ENCODE peak calls at places on chromosomes 7 and 10, in five cellular contexts. C is dorsolateral prefrontal cortex, X is AG04450, H is adrenal gland, A is endothelial cell of umbilical vein. P is an unnamed sample.

GRCh38 chr7:6510476-6511133 is 40.7 kb downstream of the GRID2IP start:
- DNase-seq in C (no peak), X (no peak), H (no peak), A (no peak), P (no peak)

GRCh38 chr10:1104971-1105370 is 48.8 kb downstream of the WDR37 start:
- DNase-seq in C (no peak), X (no peak), H (no peak), A (no peak), P (no peak)

GRCh38 chr7:106003525-106004064 is 40.5 kb downstream of the CDHR3 start:
- DNase-seq in C (no peak), X (no peak), H (no peak), A (no peak), P (no peak)

GRCh38 chr7:117274951-117275350 is 47.9 kb downstream of the WNT2 start:
- DNase-seq in C (no peak), X (no peak), H (no peak), A (no peak), P (no peak)

GRCh38 chr7:32489788-32490126 is 423 bp downstream of the LSM5 start:
- DNase-seq in C (no peak), X (no peak), H (no peak), A (no peak), P (no peak)

GRCh38 chr10:125977206-125977605 is 80.8 kb downstream of the FANK1 start:
- DNase-seq in C (no peak), X (no peak), H (no peak), A (no peak), P (no peak)

GRCh38 chr10:102743078-102743587 is 615 bp upstream of the WBP1L start:
- DNase-seq in C (no peak), X (no peak), H (no peak), A (no peak), P (no peak)

GRCh38 chr7:107394831-107395230 is 75.0 kb upstream of the GPR22 start:
- DNase-seq in C (no peak), X (no peak), H (no peak), A (no peak), P (no peak)

GRCh38 chr10:93445097-93445960 is 36.8 kb downstream of the MYOF start:
- DNase-seq in C (peak), X (peak), H (peak), A (peak), P (peak)

GRCh38 chr10:35211390-35211789 is 84.7 kb downstream of the CREM start:
- DNase-seq in C (no peak), X (no peak), H (no peak), A (no peak), P (no peak)

GRCh38 chr7:66430164-66430545 is 198.5 kb upstream of the KCTD7 start:
- DNase-seq in C (no peak), X (no peak), H (peak), A (no peak), P (no peak)

GRCh38 chr7:129896568-129897382 is 56.0 kb downstream of the UBE2H start:
- DNase-seq in C (no peak), X (no peak), H (no peak), A (peak), P (no peak)

GRCh38 chr10:21702633-21703111 is 168.6 kb downstream of the MLLT10 start:
- DNase-seq in C (no peak), X (no peak), H (no peak), A (no peak), P (no peak)

GRCh38 chr10:108653466-108653865 is 1269.8 kb downstream of the XPNPEP1 start:
- DNase-seq in C (no peak), X (no peak), H (no peak), A (no peak), P (no peak)

GRCh38 chr7:29091722-29092121 is 54.6 kb downstream of the CPVL start:
- DNase-seq in C (no peak), X (no peak), H (no peak), A (no peak), P (no peak)

GRCh38 chr10:116490028-116490662 is 55.6 kb upstream of the PNLIP start:
- DNase-seq in C (no peak), X (no peak), H (no peak), A (peak), P (no peak)

GRCh38 chr7:122485841-122486240 is 181.3 kb upstream of the FEZF1 start:
- DNase-seq in C (no peak), X (no peak), H (no peak), A (no peak), P (no peak)

GRCh38 chr7:43650457-43651052 is 67.6 kb downstream of the STK17A start:
- DNase-seq in C (no peak), X (peak), H (no peak), A (peak), P (no peak)

GRCh38 chr7:50733552-50733951 is 49.1 kb downstream of the GRB10 start:
- DNase-seq in C (no peak), X (no peak), H (no peak), A (no peak), P (no peak)

GRCh38 chr7:3588341-3588740 is 287.3 kb downstream of the SDK1 start:
- DNase-seq in C (no peak), X (no peak), H (no peak), A (no peak), P (no peak)

GRCh38 chr7:1597791-1598190 is 28.0 kb upstream of the PSMG3 start:
- DNase-seq in C (no peak), X (no peak), H (no peak), A (no peak), P (no peak)

GRCh38 chr7:28037220-28038010 is 143.2 kb downstream of the JAZF1 start:
- DNase-seq in C (no peak), X (peak), H (peak), A (peak), P (no peak)

GRCh38 chr10:127012071-127012768 is 107.0 kb downstream of the DOCK1 start:
- DNase-seq in C (no peak), X (no peak), H (no peak), A (no peak), P (no peak)

GRCh38 chr7:130441408-130441854 is 615 bp upstream of the CEP41 start:
- DNase-seq in C (no peak), X (no peak), H (peak), A (peak), P (peak)

GRCh38 chr10:16901102-16901501 is 83.9 kb upstream of the RSU1 start:
- DNase-seq in C (no peak), X (no peak), H (no peak), A (no peak), P (no peak)
- TF ChIP-seq CTCF in C (no peak), X (no peak), H (no peak), A (no peak), P (no peak)

DNA sequence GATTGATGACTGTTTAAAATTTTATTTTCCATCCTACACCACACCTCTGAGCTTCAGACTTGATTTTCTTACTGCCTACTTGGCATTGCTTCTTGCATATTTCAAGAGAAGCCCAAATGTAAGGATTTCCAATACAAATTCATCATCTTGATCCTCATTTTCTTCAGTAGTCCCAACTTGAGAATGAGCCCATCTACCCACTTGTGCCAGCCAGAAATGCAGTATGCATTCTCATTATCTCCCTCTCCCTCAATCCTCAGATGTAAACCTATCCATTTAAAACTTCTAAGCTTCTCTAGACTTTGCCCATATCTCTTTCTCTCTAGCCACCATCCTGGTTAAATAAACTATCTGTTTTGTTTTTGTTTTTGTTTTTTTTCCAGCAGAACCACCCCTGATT is 22.4 kb upstream of the EGFR start:
- DNase-seq in C (no peak), X (no peak), H (no peak), A (no peak), P (no peak)
- TF ChIP-seq CTCF in C (no peak), X (no peak), H (no peak), A (no peak), P (no peak)

GRCh38 chr7:150927157-150927953 is 50.8 kb downstream of the KCNH2 start:
- DNase-seq in C (no peak), X (no peak), H (no peak), A (no peak), P (no peak)

GRCh38 chr7:150924256-150924851 is 53.8 kb downstream of the KCNH2 start:
- DNase-seq in C (no peak), X (no peak), H (no peak), A (no peak), P (no peak)

GRCh38 chr7:150931199-150931869 is 46.8 kb downstream of the KCNH2 start:
- DNase-seq in C (no peak), X (no peak), H (no peak), A (no peak), P (no peak)

GRCh38 chr7:150926066-150926465 is 52.1 kb downstream of the KCNH2 start:
- DNase-seq in C (no peak), X (no peak), H (no peak), A (no peak), P (no peak)

DNA sequence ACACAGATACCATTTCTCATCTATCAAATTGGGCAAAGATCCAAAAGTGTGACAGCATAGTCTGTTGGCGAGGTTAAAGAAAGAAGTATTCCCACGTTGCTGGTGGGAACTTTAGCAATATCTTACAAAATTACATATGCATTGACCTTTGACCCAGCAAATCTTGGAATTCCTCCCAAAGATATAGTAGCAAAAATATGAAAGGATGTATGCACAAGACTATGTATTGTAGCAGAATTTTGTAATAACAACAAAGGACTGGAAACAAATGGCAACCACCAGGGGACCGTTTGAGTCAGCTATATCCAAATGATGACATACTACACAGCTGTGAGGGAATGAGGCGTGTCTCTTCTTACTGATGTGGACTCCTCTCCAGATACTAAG is 50.2 kb downstream of the KCNH2 start:
- DNase-seq in C (no peak), X (no peak), H (no peak), A (no peak), P (no peak)
- TF ChIP-seq CTCF in C (no peak), X (no peak), H (no peak), A (no peak), P (no peak)

DNA sequence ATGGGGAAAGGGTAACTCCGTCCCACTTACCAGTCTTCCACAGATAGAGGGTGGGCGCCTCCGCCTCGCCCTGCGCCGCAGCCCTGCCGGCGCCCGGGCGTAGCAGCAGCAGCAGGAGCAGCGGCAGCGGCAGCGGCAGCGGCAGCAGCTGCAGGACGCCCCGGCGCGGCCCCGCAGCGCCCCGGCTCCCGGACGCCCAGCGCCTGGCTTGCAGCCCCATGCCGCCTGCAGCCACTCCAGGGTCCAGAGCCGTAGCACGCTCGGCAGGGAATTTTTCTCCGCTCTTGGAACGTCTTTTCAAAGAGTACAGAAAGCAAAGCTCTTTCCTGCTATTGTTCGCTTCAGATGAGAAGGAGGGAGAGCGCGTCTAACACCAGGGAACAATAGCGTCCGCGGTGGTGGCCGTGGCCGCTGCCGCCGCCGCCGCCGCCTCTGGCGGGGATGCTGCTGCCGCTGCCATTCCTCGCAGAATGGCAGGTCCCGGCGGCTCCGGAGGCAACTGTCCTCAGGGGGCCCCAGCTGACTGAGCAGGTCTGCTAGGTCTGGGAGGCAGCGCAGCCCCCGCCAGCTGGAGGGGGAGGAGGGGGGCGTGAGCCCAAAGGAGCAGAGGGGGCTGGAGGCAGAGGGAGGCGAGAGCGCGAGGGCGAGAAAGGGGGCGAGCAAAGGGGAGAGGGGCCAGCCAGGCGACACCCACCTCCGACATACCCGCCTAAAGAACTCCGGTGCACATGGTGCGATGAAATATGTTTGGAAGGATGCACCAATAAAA is at the start of gene THSD7A:
- DNase-seq in C (no peak), X (no peak), H (peak), A (peak), P (peak)
- TF ChIP-seq CTCF in C (no peak), X (no peak), H (no peak), A (no peak), P (no peak)

P was measured in nephron progenitor cell.